ENCODE peak calls at places on chromosomes 4 and X, in ten cellular contexts. Q is A549; F is naive thymus-derived CD4-positive, alpha-beta T cell; A is right lobe of liver; J is dorsolateral prefrontal cortex; V is hepatocyte; G is fibroblast of lung; N is transverse colon; W is mammary epithelial cell; R is choroid plexus epithelial cell. P is an unnamed sample.

GRCh38 chrX:108122748-108123147 is 31.2 kb downstream of the ATG4A start:
- DNase-seq in R (peak), F (no peak), N (no peak), W (peak), Q (no peak), A (no peak), J (no peak), V (no peak), G (peak), P (peak)

GRCh38 chr4:91279899-91280298 is 1023.9 kb upstream of the GRID2 start:
- DNase-seq in F (no peak), V (no peak), R (no peak), W (no peak), G (no peak), N (peak), Q (no peak), J (no peak), A (no peak), P (no peak)

GRCh38 chrX:97402333-97402732 is 518.6 kb downstream of the RPA4 start:
- DNase-seq in F (no peak), Q (no peak), G (no peak), N (no peak), R (peak), J (no peak), A (no peak), W (no peak), V (no peak), P (no peak)

GRCh38 chr4:19583827-19584569 is 667.7 kb upstream of the SLIT2 start:
- DNase-seq in A (no peak), N (no peak), J (no peak), Q (no peak), W (peak), R (peak), F (no peak), G (peak), V (no peak), P (no peak)

GRCh38 chrX:53421772-53422090 is 723 bp downstream of the SMC1A start:
- DNase-seq in G (no peak), A (no peak), F (no peak), Q (no peak), N (no peak), V (no peak), J (no peak), W (no peak), R (no peak), P (no peak)

GRCh38 chr4:102344520-102344954 is 745 bp downstream of the SLC39A8 start:
- DNase-seq in J (peak), V (peak), N (peak), W (peak), F (no peak), G (peak), R (peak), Q (peak), A (peak), P (no peak)

GRCh38 chr4:165718660-165719059 is 154.4 kb upstream of the TLL1 start:
- DNase-seq in G (no peak), Q (no peak), F (no peak), N (no peak), A (no peak), R (no peak), V (no peak), W (no peak), J (no peak), P (no peak)

GRCh38 chrX:17542123-17542522 is 167.1 kb downstream of the NHS start:
- DNase-seq in J (no peak), Q (no peak), N (no peak), V (no peak), A (no peak), F (no peak), W (no peak), G (no peak), R (no peak), P (no peak)

GRCh38 chr4:94711635-94712034 is 46.1 kb upstream of the BMPR1B start:
- DNase-seq in W (no peak), R (peak), J (no peak), V (no peak), N (no peak), G (peak), F (no peak), A (no peak), Q (no peak), P (no peak)

GRCh38 chr4:1532549-1533395 is 126.5 kb upstream of the NKX1-1 start:
- DNase-seq in W (no peak), G (no peak), A (no peak), V (no peak), R (no peak), Q (no peak), J (no peak), N (no peak), F (no peak), P (no peak)

GRCh38 chr4:160880186-160880585 is 1283.6 kb downstream of the FSTL5 start:
- DNase-seq in V (no peak), J (no peak), A (no peak), G (no peak), F (no peak), N (no peak), Q (no peak), R (no peak), W (no peak), P (no peak)

GRCh38 chrX:1767026-1767425 is 152.2 kb downstream of the ASMT start:
- DNase-seq in V (no peak), F (no peak), G (no peak), Q (no peak), R (no peak), W (no peak), N (no peak), J (no peak), A (no peak), P (no peak)

GRCh38 chrX:12890467-12890866 is 16.0 kb upstream of the TLR8 start:
- DNase-seq in R (peak), A (no peak), F (peak), G (peak), V (no peak), N (no peak), Q (no peak), W (no peak), J (no peak), P (no peak)

GRCh38 chr4:75598390-75598789 is 31.9 kb downstream of the CDKL2 start:
- DNase-seq in F (no peak), J (no peak), A (no peak), W (peak), R (peak), N (no peak), V (no peak), G (peak), Q (no peak), P (no peak)

GRCh38 chr4:141449927-141450326 is 186.5 kb upstream of the IL15 start:
- DNase-seq in W (no peak), J (no peak), V (no peak), G (no peak), F (no peak), A (no peak), Q (no peak), R (no peak), N (no peak), P (no peak)

GRCh38 chrX:13279279-13280009 is 40.4 kb downstream of the ATXN3L start:
- DNase-seq in N (no peak), A (no peak), F (no peak), J (no peak), G (no peak), Q (no peak), W (no peak), R (no peak), V (no peak), P (no peak)

GRCh38 chr4:175622887-175623286 is 189.2 kb downstream of the GPM6A start:
- DNase-seq in Q (no peak), N (no peak), J (no peak), A (no peak), W (no peak), G (peak), F (no peak), V (no peak), R (no peak), P (no peak)

GRCh38 chr4:114384629-114385028 is 214.0 kb upstream of the UGT8 start:
- DNase-seq in G (peak), Q (peak), R (peak), W (no peak), J (no peak), N (no peak), F (peak), V (peak), A (no peak), P (peak)

GRCh38 chrX:6981718-6982406 is 165.7 kb upstream of the STS start:
- DNase-seq in N (no peak), A (no peak), W (no peak), F (no peak), R (no peak), J (no peak), Q (no peak), G (no peak), V (no peak), P (no peak)

GRCh38 chrX:95071052-95071451 is 1397.0 kb downstream of the FAM133A start:
- DNase-seq in V (no peak), J (no peak), G (no peak), W (no peak), N (no peak), F (no peak), Q (no peak), R (peak), A (no peak), P (no peak)

GRCh38 chr4:151169223-151169622 is 69.8 kb downstream of the RPS3A start:
- DNase-seq in W (no peak), R (peak), N (peak), F (no peak), Q (no peak), G (peak), A (no peak), V (peak), J (peak), P (peak)

GRCh38 chr4:8224596-8225289 is 25.7 kb downstream of the SH3TC1 start:
- DNase-seq in N (no peak), W (no peak), R (no peak), J (no peak), V (no peak), Q (no peak), F (no peak), G (no peak), A (no peak), P (no peak)

GRCh38 chrX:42778096-42778495 is at the start of gene PPP1R2C:
- DNase-seq in G (no peak), R (no peak), V (no peak), A (no peak), J (no peak), F (peak), W (no peak), N (peak), Q (no peak), P (no peak)

GRCh38 chr4:59643682-59644081 is 1556.4 kb upstream of the ADGRL3 start:
- DNase-seq in V (no peak), A (no peak), Q (no peak), F (no peak), R (no peak), G (no peak), J (no peak), W (no peak), N (no peak), P (no peak)

GRCh38 chr4:183988874-183989273 is 83.8 kb downstream of the STOX2 start:
- DNase-seq in W (no peak), N (no peak), Q (peak), R (no peak), A (no peak), J (no peak), F (no peak), G (no peak), V (no peak), P (no peak)

GRCh38 chr4:81421346-81422218 is 50.1 kb downstream of the RASGEF1B start:
- DNase-seq in Q (no peak), A (no peak), R (peak), W (peak), J (no peak), N (peak), F (no peak), V (peak), G (peak), P (no peak)

GRCh38 chr4:152156448-152156847 is 379.4 kb downstream of the FBXW7 start:
- DNase-seq in V (peak), N (no peak), G (no peak), Q (no peak), W (no peak), F (no peak), A (no peak), J (peak), R (no peak), P (no peak)

GRCh38 chr4:37628977-37629609 is 57.1 kb downstream of the RELL1 start:
- DNase-seq in J (no peak), A (peak), R (peak), G (peak), F (no peak), N (no peak), V (peak), Q (peak), W (peak), P (peak)

GRCh38 chr4:83629945-83630684 is 94.2 kb downstream of the GPAT3 start:
- DNase-seq in R (peak), A (peak), G (peak), Q (no peak), J (no peak), W (peak), F (no peak), N (peak), V (peak), P (peak)

GRCh38 chr4:106494066-106494465 is 125.5 kb upstream of the GIMD1 start:
- DNase-seq in N (no peak), R (no peak), J (no peak), W (peak), F (no peak), G (peak), Q (no peak), A (no peak), V (no peak), P (no peak)

GRCh38 chrX:3733043-3733430 is 19.6 kb upstream of the PRKX start:
- DNase-seq in F (no peak), N (no peak), R (no peak), V (no peak), J (no peak), W (no peak), A (no peak), Q (no peak), G (no peak), P (no peak)

DNA sequence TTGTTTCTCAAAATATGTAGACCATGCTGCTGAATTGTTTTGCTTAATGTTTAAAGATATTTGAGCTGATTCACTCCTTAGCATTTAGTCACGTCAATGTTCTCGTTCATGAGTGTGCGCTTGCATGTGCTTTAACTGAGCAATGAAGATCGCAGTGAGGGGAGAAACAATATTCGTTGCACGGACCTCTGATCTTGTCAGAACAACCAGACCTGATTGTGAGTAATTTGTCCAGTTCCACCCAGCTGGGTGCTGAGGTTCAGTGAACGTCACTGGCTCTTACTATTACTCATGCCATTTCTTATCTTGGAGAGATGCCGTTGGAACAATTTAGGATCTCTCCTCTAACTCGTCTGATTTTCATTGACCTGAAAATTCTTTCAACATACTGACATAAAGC is 15.0 kb upstream of the PRKX start:
- DNase-seq in J (no peak), V (no peak), Q (no peak), G (peak), F (no peak), N (no peak), W (no peak), A (no peak), R (peak), P (no peak)
- H3K4me3 ChIP-seq in J (no peak), V (no peak), Q (no peak), G (no peak), F (no peak), N (no peak), W (no peak), A (no peak), R (no peak), P (no peak)

GRCh38 chrX:15744181-15744867 is 6.3 kb downstream of the CA5B start:
- DNase-seq in N (no peak), W (no peak), G (peak), Q (peak), R (no peak), J (no peak), F (no peak), V (peak), A (peak), P (no peak)

GRCh38 chrX:15737957-15738685 is at the start of gene CA5B:
- DNase-seq in V (peak), G (peak), R (peak), Q (peak), F (peak), N (peak), J (peak), A (peak), W (peak), P (peak)

GRCh38 chrX:15739886-15740285 is 1.8 kb downstream of the CA5B start:
- DNase-seq in V (no peak), W (peak), J (no peak), F (no peak), R (no peak), G (no peak), Q (no peak), N (no peak), A (no peak), P (no peak)

GRCh38 chrX:15737188-15737956 is 698 bp upstream of the CA5B start:
- DNase-seq in Q (no peak), R (no peak), N (no peak), F (no peak), W (peak), A (no peak), J (no peak), G (no peak), V (peak), P (no peak)

GRCh38 chrX:15738686-15739016 is 581 bp downstream of the CA5B start:
- DNase-seq in W (no peak), Q (no peak), J (no peak), F (no peak), N (no peak), A (no peak), R (no peak), G (no peak), V (no peak), P (no peak)
- H3K4me3 ChIP-seq in W (peak), Q (peak), J (peak), F (peak), N (peak), A (peak), R (peak), G (peak), V (peak), P (peak)

GRCh38 chr4:139177049-139177887 is at the start of gene ELF2:
- DNase-seq in A (peak), J (peak), F (peak), R (peak), N (peak), G (peak), V (peak), W (peak), Q (peak), P (no peak)

GRCh38 chr4:139176299-139177048 is 544 bp downstream of the ELF2 start:
- DNase-seq in Q (peak), G (peak), R (peak), W (peak), A (peak), J (peak), F (peak), N (peak), V (peak), P (no peak)

GRCh38 chr4:139171878-139172691 is 4.9 kb downstream of the ELF2 start:
- DNase-seq in A (no peak), G (peak), W (peak), Q (peak), V (no peak), N (no peak), R (peak), J (no peak), F (no peak), P (no peak)

GRCh38 chr4:139177888-139178609 is 1.0 kb upstream of the ELF2 start:
- DNase-seq in V (peak), Q (peak), W (peak), A (peak), J (peak), R (peak), N (peak), G (peak), F (peak), P (no peak)

GRCh38 chr4:139175647-139176298 is 1.2 kb downstream of the ELF2 start:
- DNase-seq in V (no peak), J (no peak), R (no peak), N (no peak), F (peak), W (no peak), Q (no peak), G (no peak), A (no peak), P (no peak)
- H3K4me3 ChIP-seq in V (peak), J (peak), R (peak), N (peak), F (peak), W (peak), Q (peak), G (peak), A (peak), P (peak)

DNA sequence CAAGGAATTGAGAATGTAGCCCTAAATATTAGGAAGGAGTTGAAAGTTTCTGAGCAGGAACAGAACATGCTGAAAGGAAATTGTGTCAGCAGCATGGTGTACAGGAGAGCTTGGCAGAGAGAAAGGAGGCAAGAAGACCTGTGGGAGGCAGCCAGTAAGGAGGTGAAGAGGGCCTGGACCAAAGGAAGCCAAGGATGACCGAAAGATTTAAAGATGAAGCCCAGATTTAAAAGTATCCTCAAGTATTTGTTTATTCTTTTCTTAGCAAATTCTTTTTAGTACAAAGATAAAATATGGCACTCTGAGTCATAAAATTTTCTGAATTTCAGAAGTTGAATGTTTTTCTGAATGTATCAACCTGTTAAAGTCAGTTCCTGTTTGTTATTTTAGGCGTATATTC is 3.5 kb downstream of the PKD2 start:
- DNase-seq in W (no peak), G (peak), A (no peak), N (no peak), V (no peak), J (no peak), R (no peak), Q (no peak), F (no peak), P (no peak)
- H3K4me3 ChIP-seq in W (peak), G (peak), A (no peak), N (peak), V (no peak), J (peak), R (no peak), Q (no peak), F (no peak), P (peak)

GRCh38 chrX:153672531-153673397 is 849 bp downstream of the PNCK start:
- DNase-seq in W (no peak), J (no peak), V (no peak), N (no peak), F (no peak), G (no peak), R (no peak), Q (no peak), A (no peak), P (no peak)
- H3K4me3 ChIP-seq in W (no peak), J (peak), V (no peak), N (no peak), F (no peak), G (no peak), R (no peak), Q (no peak), A (no peak), P (no peak)

DNA sequence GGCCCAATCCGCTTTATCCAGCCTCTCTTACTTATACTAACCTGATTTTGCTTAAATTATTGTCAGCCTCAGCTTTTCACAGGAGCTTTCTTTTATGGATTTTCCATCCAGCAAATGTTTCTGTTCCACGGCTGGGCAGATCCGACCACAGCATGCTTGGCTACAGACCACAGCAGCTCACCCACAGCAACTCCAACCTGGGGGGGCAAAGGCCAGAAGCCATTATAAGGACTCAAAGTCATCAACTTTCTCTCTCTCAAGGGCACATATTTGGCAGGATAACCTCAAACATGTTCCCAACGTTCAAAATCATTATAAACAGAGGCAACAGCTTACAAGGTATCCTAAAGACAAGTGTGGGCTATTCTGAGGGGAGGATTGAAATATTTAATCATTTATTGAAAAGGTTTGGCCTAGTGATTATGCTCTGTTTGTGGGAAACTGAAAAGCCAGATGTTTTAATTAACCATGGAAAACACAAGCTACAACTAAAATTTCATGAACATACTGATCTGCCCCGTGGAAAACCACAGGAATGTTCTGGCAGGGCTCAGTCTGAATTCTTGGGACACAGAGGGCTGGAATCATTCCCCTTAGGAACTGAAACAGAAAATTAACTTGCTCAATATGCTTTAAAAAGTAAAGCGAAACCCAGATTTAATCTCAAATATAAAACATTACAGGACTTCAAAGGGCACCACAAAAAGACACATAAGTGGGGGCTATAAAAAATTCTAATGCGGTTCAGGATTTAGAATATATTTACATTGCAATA is 71.2 kb downstream of the APBB2 start:
- DNase-seq in N (peak), V (peak), W (peak), G (peak), A (no peak), Q (no peak), F (no peak), J (no peak), R (peak), P (peak)
- H3K4me3 ChIP-seq in N (no peak), V (no peak), W (no peak), G (peak), A (no peak), Q (no peak), F (no peak), J (no peak), R (peak), P (no peak)

DNA sequence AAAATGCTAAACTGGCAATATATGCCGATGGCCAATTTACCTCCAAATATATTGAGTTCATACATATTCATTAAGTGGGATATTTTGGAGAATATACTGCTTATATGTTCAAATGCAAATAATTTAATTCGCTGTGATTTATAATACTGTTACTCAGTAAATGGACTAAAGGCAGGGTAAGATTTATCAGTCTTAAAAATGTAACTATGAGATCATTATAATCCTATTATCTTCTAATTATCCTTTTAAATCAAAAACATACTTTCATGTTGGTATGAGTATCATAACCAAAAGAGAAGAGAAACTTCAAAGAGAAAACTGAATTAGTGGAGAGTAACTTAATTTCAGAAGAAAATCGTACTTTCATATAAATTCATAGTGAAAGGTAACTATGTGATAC is 44.6 kb downstream of the FAT4 start:
- DNase-seq in J (no peak), A (no peak), V (no peak), N (no peak), G (no peak), F (no peak), Q (no peak), W (no peak), R (no peak), P (no peak)
- H3K4me3 ChIP-seq in J (no peak), A (no peak), V (no peak), N (no peak), G (no peak), F (no peak), Q (no peak), W (no peak), R (no peak), P (no peak)

P was measured in HFF-Myc.